ENCODE peak calls at places on chromosomes 6 and 20, in eight cellular contexts. B is AG04450, W is DND-41, I is ovary, D is colonic mucosa, A is kidney epithelial cell, N is A673, H is left ventricle myocardium inferior. Z is an unnamed sample.

GRCh38 chr20:63501818-63502670 is 3.2 kb upstream of the EEF1A2 start:
- DNase-seq in B (no peak), W (no peak), I (no peak), D (no peak), A (no peak), N (peak; percentile 67), H (peak; percentile 81), Z (no peak)

GRCh38 chr20:36827541-36828279 is 48.2 kb upstream of the TLDC2 start:
- DNase-seq in B (no peak), W (no peak), I (no peak), D (no peak), A (no peak), N (no peak), H (peak; percentile 66), Z (no peak)

GRCh38 chr6:8758412-8758811 is 323.1 kb upstream of the SLC35B3 start:
- DNase-seq in B (no peak), W (no peak), I (no peak), D (no peak), A (no peak), N (no peak), H (no peak), Z (no peak)

GRCh38 chr20:7207186-7207585 is 439.7 kb downstream of the BMP2 start:
- DNase-seq in B (no peak), W (no peak), I (no peak), D (no peak), A (no peak), N (no peak), H (no peak), Z (no peak)

GRCh38 chr6:24719125-24719931 is at the start of gene C6orf62:
- DNase-seq in B (no peak), W (peak; percentile 43), I (peak; percentile 45), D (peak; percentile 53), A (no peak), N (peak; percentile 51), H (no peak), Z (peak; percentile 46)

GRCh38 chr6:116836943-116837342 is 8.1 kb upstream of the GPRC6A start:
- DNase-seq in B (no peak), W (no peak), I (no peak), D (no peak), A (no peak), N (no peak), H (no peak), Z (no peak)

GRCh38 chr6:168322966-168323365 is 3.4 kb upstream of the DACT2 start:
- DNase-seq in B (no peak), W (no peak), I (no peak), D (no peak), A (no peak), N (no peak), H (no peak), Z (no peak)

GRCh38 chr6:170177383-170178265 is 113.3 kb downstream of the DLL1 start:
- DNase-seq in B (no peak), W (no peak), I (peak; percentile 44), D (peak; percentile 18), A (no peak), N (no peak), H (peak; percentile 13), Z (no peak)

GRCh38 chr6:32700391-32701040 is 34.1 kb upstream of the HLA-DQB1 start:
- DNase-seq in B (peak; percentile 6), W (peak; percentile 39), I (peak; percentile 17), D (peak; percentile 48), A (peak; percentile 10), N (peak; percentile 69), H (no peak), Z (no peak)

GRCh38 chr6:138815797-138816528 is 20.1 kb downstream of the ECT2L start:
- DNase-seq in B (peak; percentile 33), W (no peak), I (no peak), D (peak; percentile 25), A (peak; percentile 35), N (peak; percentile 74), H (no peak), Z (no peak)

GRCh38 chr6:65416640-65417039 is 290.4 kb downstream of the EYS start:
- DNase-seq in B (no peak), W (no peak), I (no peak), D (no peak), A (no peak), N (no peak), H (no peak), Z (no peak)

GRCh38 chr6:42367353-42368011 is 84.2 kb downstream of the TRERF1 start:
- DNase-seq in B (no peak), W (no peak), I (no peak), D (no peak), A (no peak), N (no peak), H (no peak), Z (peak; percentile 26)

GRCh38 chr6:5898102-5898501 is 108.6 kb downstream of the NRN1 start:
- DNase-seq in B (no peak), W (no peak), I (no peak), D (no peak), A (no peak), N (no peak), H (no peak), Z (no peak)

GRCh38 chr6:147285087-147285855 is 81.1 kb downstream of the STXBP5 start:
- DNase-seq in B (no peak), W (no peak), I (no peak), D (no peak), A (no peak), N (peak; percentile 48), H (no peak), Z (no peak)

GRCh38 chr6:108872001-108872974 is 24.1 kb downstream of the ARMC2 start:
- DNase-seq in B (no peak), W (no peak), I (no peak), D (no peak), A (no peak), N (no peak), H (no peak), Z (no peak)

GRCh38 chr6:166540631-166541331 is 45.7 kb downstream of the RAMACL start:
- DNase-seq in B (no peak), W (no peak), I (no peak), D (no peak), A (no peak), N (peak; percentile 29), H (no peak), Z (peak; percentile 42)

GRCh38 chr20:21522479-21523397 is 8.9 kb upstream of the NKX2-2 start:
- DNase-seq in B (no peak), W (no peak), I (no peak), D (no peak), A (no peak), N (peak; percentile 28), H (no peak), Z (no peak)

GRCh38 chr6:166493427-166494100 is 92.9 kb downstream of the RAMACL start:
- DNase-seq in B (no peak), W (no peak), I (no peak), D (no peak), A (no peak), N (no peak), H (peak; percentile 11), Z (no peak)

GRCh38 chr6:132400641-132401119 is 595 bp downstream of the MOXD1 start:
- DNase-seq in B (no peak), W (no peak), I (no peak), D (no peak), A (no peak), N (no peak), H (no peak), Z (no peak)

GRCh38 chr6:151075527-151075926 is 164.2 kb upstream of the AKAP12 start:
- DNase-seq in B (no peak), W (no peak), I (no peak), D (no peak), A (no peak), N (no peak), H (no peak), Z (no peak)

DNA sequence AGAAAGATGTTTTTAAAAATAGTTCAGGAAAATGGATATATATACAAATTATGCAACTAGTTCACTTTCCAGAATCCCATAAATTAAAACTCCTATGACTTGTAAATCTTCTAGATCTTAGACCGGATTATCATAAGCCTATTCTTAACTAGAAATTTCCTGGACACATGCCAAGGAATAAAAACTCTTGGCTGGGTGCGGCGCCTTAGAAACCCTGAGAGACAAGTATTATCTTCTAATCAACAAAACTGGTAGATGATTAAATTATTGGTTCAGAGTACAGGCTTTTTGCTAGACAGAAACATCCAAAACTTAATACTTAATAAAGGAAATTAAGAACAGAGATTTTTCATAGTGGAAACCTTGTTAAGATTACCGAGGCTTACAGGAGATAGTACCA is 46.4 kb upstream of the IFNGR1 start:
- DNase-seq in B (no peak), W (no peak), I (no peak), D (no peak), A (no peak), N (peak; percentile 68), H (no peak), Z (no peak)
- H3K4me3 ChIP-seq in B (no peak overlapping the region), W (no peak overlapping the region), I (no peak overlapping the region), D (no peak overlapping the region), A (no peak overlapping the region), N (no peak overlapping the region), H (no peak overlapping the region), Z (no peak overlapping the region)

GRCh38 chr20:6157345-6157744 is 34.5 kb upstream of the FERMT1 start:
- DNase-seq in B (no peak), W (no peak), I (no peak), D (no peak), A (no peak), N (peak; percentile 19), H (no peak), Z (no peak)

GRCh38 chr20:6152777-6153176 is 29.9 kb upstream of the FERMT1 start:
- DNase-seq in B (no peak), W (no peak), I (no peak), D (no peak), A (no peak), N (no peak), H (no peak), Z (no peak)
- H3K4me3 ChIP-seq in B (no peak overlapping the region), W (no peak overlapping the region), I (no peak overlapping the region), D (no peak overlapping the region), A (no peak overlapping the region), N (no peak overlapping the region), H (no peak overlapping the region), Z (no peak overlapping the region)

DNA sequence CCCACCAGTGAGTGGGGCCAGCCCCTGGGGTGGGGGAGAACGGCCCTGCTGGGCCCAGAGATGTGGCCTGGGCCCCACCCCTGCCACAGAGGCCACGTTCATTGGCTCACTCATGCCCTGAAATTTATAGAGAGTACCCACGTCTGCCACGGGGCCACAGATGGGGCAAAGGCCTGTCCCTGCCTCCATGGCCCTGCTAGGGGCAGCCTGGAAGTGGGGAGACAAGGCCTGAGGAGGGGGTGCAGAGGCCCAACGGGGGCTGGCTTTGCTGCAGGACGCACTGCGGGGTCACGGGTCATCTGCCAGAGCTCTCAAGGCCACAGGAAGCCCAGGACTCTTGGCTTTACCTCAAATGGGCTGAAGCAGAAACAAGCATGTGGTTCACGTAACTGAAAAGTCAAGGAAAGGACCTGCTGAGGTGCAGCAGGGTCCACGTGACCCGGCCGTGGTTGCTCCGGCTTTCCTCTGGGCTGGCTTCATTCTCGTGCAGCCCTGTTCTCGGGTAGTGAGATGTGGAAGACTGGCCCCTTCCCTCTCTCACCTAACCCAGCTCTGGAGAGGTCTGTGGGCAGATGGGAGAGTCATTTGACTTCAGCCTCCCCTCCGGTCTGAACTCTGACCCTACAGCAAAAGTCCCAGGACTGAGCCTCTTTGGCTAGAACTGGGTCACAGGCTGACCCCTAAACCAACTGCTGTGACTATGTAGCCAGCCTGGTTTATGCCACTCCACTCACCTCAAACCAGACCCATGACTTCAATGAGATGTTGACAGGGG is 1.1 kb upstream of the OSBPL2 start:
- DNase-seq in B (no peak), W (no peak), I (no peak), D (no peak), A (no peak), N (no peak), H (no peak), Z (peak; percentile 58)
- H3K4me3 ChIP-seq in B (no peak overlapping the region), W (no peak overlapping the region), I (no peak overlapping the region), D (no peak overlapping the region), A (no peak overlapping the region), N (peak overlapping the region; percentile 73), H (peak overlapping the region; percentile 82), Z (no peak overlapping the region)

GRCh38 chr6:20360471-20361119 is 41.1 kb upstream of the E2F3 start:
- DNase-seq in B (no peak), W (no peak), I (no peak), D (no peak), A (no peak), N (no peak), H (no peak), Z (no peak)
- H3K4me3 ChIP-seq in B (no peak overlapping the region), W (no peak overlapping the region), I (no peak overlapping the region), D (no peak overlapping the region), A (no peak overlapping the region), N (no peak overlapping the region), H (no peak overlapping the region), Z (no peak overlapping the region)

Z was measured in mucosa of descending colon.